ENCODE peak calls at places on chromosomes 7 and 10, in four cellular contexts. D is mammary epithelial cell, Y is tibial artery, V is Peyer's patch. R is an unnamed sample.

GRCh38 chr10:112738586-112739218 is 211.3 kb upstream of the TCF7L2 start:
- DNase-seq in D (no peak), Y (no peak), V (no peak), R (no peak)

GRCh38 chr7:136868496-136869005 is at the start of gene CHRM2:
- DNase-seq in D (peak; percentile 31), Y (no peak), V (no peak), R (no peak)

GRCh38 chr7:132225216-132226030 is 350.8 kb downstream of the PLXNA4 start:
- DNase-seq in Y (no peak), D (no peak), V (no peak), R (no peak)

GRCh38 chr10:2279666-2280065 is 542.3 kb upstream of the ADARB2 start:
- DNase-seq in D (no peak), Y (no peak), V (no peak), R (no peak)

GRCh38 chr7:140478361-140479061 is 794 bp downstream of the MKRN1 start:
- DNase-seq in Y (peak; percentile 31), D (peak; percentile 46), V (peak; percentile 39), R (peak; percentile 33)

GRCh38 chr10:49512121-49512809 is 26.7 kb downstream of the ERCC6 start:
- DNase-seq in V (no peak), D (peak; percentile 7), Y (no peak), R (peak; percentile 25)

GRCh38 chr10:77320852-77321496 is 316.6 kb downstream of the KCNMA1 start:
- DNase-seq in V (no peak), Y (no peak), D (peak; percentile 84), R (peak; percentile 36)

GRCh38 chr7:27835408-27835807 is 95.4 kb downstream of the TAX1BP1 start:
- DNase-seq in V (no peak), D (no peak), Y (no peak), R (no peak)

GRCh38 chr10:20276127-20276979 is 460.1 kb downstream of the PLXDC2 start:
- DNase-seq in Y (no peak), V (no peak), D (peak; percentile 96), R (no peak)

GRCh38 chr10:63156236-63156635 is 23.1 kb downstream of the NRBF2 start:
- DNase-seq in V (no peak), D (no peak), Y (no peak), R (no peak)

GRCh38 chr10:114526112-114526496 is 121.8 kb upstream of the AFAP1L2 start:
- DNase-seq in D (no peak), Y (no peak), V (peak; percentile 40), R (no peak)

GRCh38 chr7:30276203-30276900 is 8.0 kb upstream of the ZNRF2 start:
- DNase-seq in V (peak; percentile 37), D (peak; percentile 39), Y (no peak), R (peak; percentile 6)

GRCh38 chr10:70186090-70186489 is 15.8 kb upstream of the SAR1A start:
- DNase-seq in Y (no peak), V (no peak), D (no peak), R (no peak)

GRCh38 chr7:131950758-131951157 is 394.3 kb upstream of the PODXL start:
- DNase-seq in D (no peak), Y (no peak), V (no peak), R (peak; percentile 12)

GRCh38 chr10:11875499-11876281 is 52.5 kb downstream of the PROSER2 start:
- DNase-seq in Y (peak; percentile 64), D (peak; percentile 93), V (no peak), R (peak; percentile 97)

GRCh38 chr10:101566333-101567164 is 21.5 kb downstream of the POLL start:
- DNase-seq in Y (peak; percentile 19), V (no peak), D (no peak), R (no peak)

GRCh38 chr10:122458693-122459092 is 2.7 kb upstream of the HTRA1 start:
- DNase-seq in V (no peak), D (no peak), Y (no peak), R (no peak)

GRCh38 chr10:22333667-22334282 is 11.5 kb upstream of the SPAG6 start:
- DNase-seq in V (no peak), D (no peak), Y (no peak), R (no peak)

GRCh38 chr7:112157072-112157471 is 49.1 kb downstream of the DOCK4 start:
- DNase-seq in V (no peak), Y (no peak), D (peak; percentile 96), R (no peak)

GRCh38 chr10:92240289-92241157 is 50.4 kb downstream of the CPEB3 start:
- DNase-seq in V (peak; percentile 75), D (peak; percentile 61), Y (peak; percentile 60), R (peak; percentile 18)

GRCh38 chr7:88429382-88429781 is 122.7 kb upstream of the STEAP4 start:
- DNase-seq in V (no peak), D (peak; percentile 2), Y (no peak), R (no peak)

GRCh38 chr10:56068040-56068439 is 293.0 kb downstream of the ZWINT start:
- DNase-seq in D (no peak), Y (no peak), V (no peak), R (no peak)

GRCh38 chr10:104735469-104735868 is 94.4 kb downstream of the SORCS3 start:
- DNase-seq in D (no peak), Y (no peak), V (no peak), R (no peak)

GRCh38 chr7:147013820-147014219 is 897.2 kb downstream of the CNTNAP2 start:
- DNase-seq in V (no peak), Y (no peak), D (no peak), R (no peak)

GRCh38 chr10:60566027-60566575 is 176.4 kb upstream of the ANK3 start:
- DNase-seq in D (no peak), Y (no peak), V (no peak), R (no peak)

GRCh38 chr7:105806592-105807266 is 69.7 kb downstream of the ATXN7L1 start:
- DNase-seq in Y (no peak), V (peak; percentile 28), D (peak; percentile 72), R (peak; percentile 68)

GRCh38 chr7:140281960-140282359 is 105.2 kb upstream of the KDM7A start:
- DNase-seq in V (no peak), D (no peak), Y (no peak), R (no peak)

GRCh38 chr7:41403291-41403690 is 299.6 kb downstream of the INHBA start:
- DNase-seq in Y (no peak), D (no peak), V (no peak), R (no peak)

GRCh38 chr7:98974205-98974604 is 95.9 kb downstream of the TRRAP start:
- DNase-seq in D (no peak), Y (no peak), V (no peak), R (no peak)

GRCh38 chr7:95794917-95795515 is 22.7 kb downstream of the DYNC1I1 start:
- DNase-seq in Y (no peak), D (no peak), V (no peak), R (no peak)

GRCh38 chr7:30478349-30479228 is at the start of gene NOD1:
- DNase-seq in D (peak; percentile 77), Y (peak; percentile 70), V (peak; percentile 71), R (peak; percentile 84)

GRCh38 chr7:135147899-135148721 is at the start of gene TMEM140:
- DNase-seq in V (peak; percentile 85), D (peak; percentile 22), Y (no peak), R (peak; percentile 10)

GRCh38 chr7:135143874-135144668 is 3.8 kb upstream of the TMEM140 start:
- DNase-seq in V (no peak), D (no peak), Y (no peak), R (no peak)

GRCh38 chr7:135150072-135150782 is 2.4 kb downstream of the TMEM140 start:
- DNase-seq in V (no peak), Y (no peak), D (no peak), R (no peak)

GRCh38 chr7:135151162-135151932 is 3.5 kb downstream of the TMEM140 start:
- DNase-seq in Y (no peak), V (peak; percentile 52), D (no peak), R (no peak)

DNA sequence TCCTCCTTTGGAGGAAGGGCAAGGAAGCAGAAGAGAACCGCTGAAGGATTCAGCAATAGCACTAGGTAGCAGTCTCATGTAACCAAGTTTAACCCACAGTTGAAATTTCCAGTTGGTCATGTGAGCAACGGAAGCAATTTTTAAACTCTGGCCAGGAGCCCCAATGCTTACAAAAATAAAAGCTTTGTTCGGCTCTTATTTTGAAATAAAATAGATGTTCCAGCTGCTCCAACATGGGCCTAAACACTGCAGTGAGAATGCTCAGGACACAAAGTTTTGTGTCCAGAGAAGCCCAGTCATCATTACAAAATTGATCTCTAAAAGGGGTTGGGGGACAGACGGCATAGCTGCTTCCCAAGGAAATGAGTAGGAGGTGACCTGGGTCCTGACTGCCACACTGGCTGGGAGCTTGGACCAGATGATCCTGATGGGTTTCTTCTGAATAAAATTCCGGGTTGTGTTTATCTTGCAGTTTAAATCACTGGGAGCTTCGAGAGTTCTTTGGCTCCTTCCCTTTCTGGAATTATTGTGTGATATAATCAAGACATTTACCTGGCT is 452 bp upstream of the TMEM140 start:
- DNase-seq in D (no peak), Y (no peak), V (no peak), R (no peak)
- H3K4me3 ChIP-seq in D (no peak overlapping the region), Y (peak overlapping the region; percentile 45), V (peak overlapping the region; percentile 50), R (peak overlapping the region; percentile 41)

DNA sequence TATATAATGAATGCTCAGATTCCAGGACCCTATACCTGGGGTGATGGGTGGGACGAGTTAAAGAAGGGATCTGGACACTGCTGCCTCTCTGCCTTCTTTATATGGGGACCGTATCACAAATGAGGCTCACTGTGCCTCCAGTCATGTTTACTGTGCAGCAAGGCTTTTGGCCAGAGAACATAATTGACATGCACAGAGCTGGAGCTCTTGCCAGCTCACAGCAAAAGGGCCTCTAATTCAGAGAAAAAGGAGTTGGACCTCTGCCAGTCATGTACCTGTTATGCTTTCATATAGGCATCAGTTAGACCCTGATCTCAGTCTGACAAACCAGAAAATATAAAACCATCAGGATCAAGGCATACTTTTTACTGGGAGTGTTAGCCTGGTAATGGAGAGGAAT is 89.8 kb downstream of the NPSR1 start:
- DNase-seq in Y (no peak), D (no peak), V (no peak), R (no peak)
- H3K9me3 ChIP-seq in Y (no peaks in the 10 kb centered on the region), D (no peaks in the 10 kb centered on the region), V (no peaks in the 10 kb centered on the region), R (no peaks in the 10 kb centered on the region)

DNA sequence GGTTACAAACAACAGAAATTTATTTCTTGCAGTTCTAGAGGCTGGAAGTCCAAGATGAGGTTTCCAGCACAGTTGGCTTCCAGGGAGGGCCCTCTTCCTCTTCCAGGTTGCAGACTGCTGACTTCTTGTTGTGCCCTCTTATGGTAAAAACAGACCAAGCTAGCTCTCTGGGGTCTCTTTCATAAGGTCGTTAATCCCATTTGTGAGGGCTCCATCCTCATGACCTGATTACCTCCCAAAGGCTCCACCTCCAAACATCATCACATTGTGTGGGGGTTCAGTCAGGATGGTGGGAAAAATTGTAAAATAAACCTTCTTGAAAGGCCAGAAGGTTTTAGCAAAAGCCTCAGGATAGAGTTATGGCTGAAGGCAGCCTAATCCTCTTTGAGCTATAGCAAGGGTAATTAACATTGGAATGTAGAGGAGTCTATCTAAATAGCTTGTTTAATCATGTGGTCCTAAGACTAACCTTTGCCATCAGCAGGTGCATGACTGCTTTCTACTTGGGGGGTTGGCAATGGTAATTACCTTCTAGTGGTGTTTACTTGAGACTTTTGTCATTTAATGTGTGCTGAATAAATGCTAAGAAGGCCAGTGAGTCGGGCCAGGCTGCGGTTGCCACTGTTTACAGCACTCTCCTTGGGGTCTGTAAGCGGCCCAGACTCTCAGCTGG is 80.8 kb downstream of the PPP1R17 start:
- DNase-seq in Y (no peak), D (no peak), V (no peak), R (no peak)
- H3K27me3 ChIP-seq in Y (no peaks in the 10 kb centered on the region), D (no peaks in the 10 kb centered on the region), V (no peaks in the 10 kb centered on the region), R (no peaks in the 10 kb centered on the region)

GRCh38 chr7:42685911-42686310 is 226.0 kb downstream of the C7orf25 start:
- DNase-seq in D (no peak), Y (no peak), V (no peak), R (no peak)
- H3K4me3 ChIP-seq in D (no peak overlapping the region), Y (no peak overlapping the region), V (no peak overlapping the region), R (no peak overlapping the region)